ENCODE peak calls at places on chromosomes 4 and X, in four cellular contexts. N is Caco-2, R is OCI-LY7, K is lower lobe of right lung. B is an unnamed sample.

GRCh38 chr4:123356914-123357313 is 39.7 kb upstream of the SPRY1 start:
- DNase-seq in R (no peak), K (no peak), N (no peak), B (no peak)

GRCh38 chrX:25873196-25873595 is 264.9 kb upstream of the MAGEB18 start:
- DNase-seq in N (no peak), R (no peak), K (no peak), B (no peak)

GRCh38 chr4:125952631-125953030 is 637.9 kb downstream of the FAT4 start:
- DNase-seq in N (no peak), K (no peak), R (no peak), B (no peak)

GRCh38 chrX:3204606-3205005 is 141.8 kb downstream of the MXRA5 start:
- DNase-seq in K (no peak), N (no peak), R (no peak), B (no peak)

GRCh38 chrX:134622056-134622812 is 36.0 kb downstream of the PLAC1 start:
- DNase-seq in R (no peak), K (no peak), N (no peak), B (no peak)

GRCh38 chrX:54808605-54809483 is 1.3 kb downstream of the MAGED2 start:
- DNase-seq in K (peak; percentile 94), R (peak; percentile 93), N (peak; percentile 96), B (peak; percentile 98)

GRCh38 chr4:7653510-7654414 is 219.0 kb upstream of the PSAPL1 start:
- DNase-seq in K (peak; percentile 55), N (no peak), R (no peak), B (peak; percentile 83)

GRCh38 chr4:152850377-152850776 is 70.6 kb downstream of the ARFIP1 start:
- DNase-seq in K (peak; percentile 66), R (peak; percentile 71), N (no peak), B (no peak)

GRCh38 chr4:168569066-168569908 is 72.4 kb downstream of the PALLD start:
- DNase-seq in R (no peak), K (no peak), N (peak; percentile 79), B (no peak)

GRCh38 chr4:105147226-105148151 is 813 bp downstream of the TET2 start:
- DNase-seq in R (no peak), N (no peak), K (peak; percentile 47), B (no peak)

GRCh38 chr4:148216866-148217814 is 225.1 kb downstream of the NR3C2 start:
- DNase-seq in R (peak; percentile 23), N (no peak), K (no peak), B (no peak)

GRCh38 chr4:15955670-15956069 is 7.3 kb downstream of the FGFBP2 start:
- DNase-seq in N (no peak), R (peak; percentile 15), K (no peak), B (no peak)

GRCh38 chrX:154374361-154375155 is at the start of gene FLNA:
- DNase-seq in K (no peak), R (no peak), N (peak; percentile 72), B (no peak)

GRCh38 chr4:121696641-121697461 is at the start of gene ANXA5:
- DNase-seq in N (peak; percentile 80), R (peak; percentile 76), K (peak; percentile 94), B (peak; percentile 96)

GRCh38 chr4:189200346-189200745 is 740.3 kb upstream of the FRG1 start:
- DNase-seq in K (no peak), R (no peak), N (no peak), B (no peak)

GRCh38 chrX:119880552-119881437 is 9.2 kb downstream of the NDUFA1 start:
- DNase-seq in N (peak; percentile 68), K (no peak), R (peak; percentile 76), B (no peak)

GRCh38 chr4:114364857-114365256 is 233.8 kb upstream of the UGT8 start:
- DNase-seq in K (no peak), R (no peak), N (no peak), B (no peak)

GRCh38 chr4:152485726-152486276 is 50.1 kb downstream of the FBXW7 start:
- DNase-seq in N (peak; percentile 35), R (no peak), K (no peak), B (no peak)

GRCh38 chr4:658681-659667 is 15.1 kb downstream of the ATP5ME start:
- DNase-seq in K (peak; percentile 39), N (no peak), R (no peak), B (peak; percentile 68)

GRCh38 chrX:54937416-54937815 is 16.8 kb downstream of the TRO start:
- DNase-seq in N (no peak), K (no peak), R (no peak), B (no peak)

DNA sequence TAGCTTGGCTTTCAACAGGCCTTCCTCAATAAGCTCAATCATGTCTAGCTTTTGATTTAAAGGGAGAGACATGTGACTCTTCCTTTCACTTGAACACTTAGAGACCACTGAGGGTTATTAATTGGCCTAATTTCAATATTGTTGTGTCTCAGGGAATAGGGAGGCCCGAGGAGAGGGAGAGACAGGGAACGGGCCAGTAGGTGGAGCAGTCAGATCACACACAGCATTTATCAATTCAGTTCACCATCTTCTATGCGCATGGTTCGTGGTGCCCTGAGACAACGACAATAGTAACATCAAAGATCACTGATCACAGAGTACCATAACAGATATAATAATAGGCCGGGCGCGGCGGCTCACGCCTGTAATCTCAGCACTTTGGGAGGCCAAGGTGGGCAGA is 17.8 kb downstream of the ZNF81 start:
- DNase-seq in R (peak; percentile 22), N (no peak), K (peak; percentile 29), B (no peak)
- TF ChIP-seq CTCF in R (peak; percentile 66), N (peak; percentile 39), K (peak; percentile 38), B (peak; percentile 64)

GRCh38 chr4:169799260-169799659 is 41.5 kb upstream of the HPF1 start:
- DNase-seq in R (no peak), K (no peak), N (no peak), B (no peak)
- TF ChIP-seq CTCF in R (no peak), K (no peak), N (no peak), B (no peak)

DNA sequence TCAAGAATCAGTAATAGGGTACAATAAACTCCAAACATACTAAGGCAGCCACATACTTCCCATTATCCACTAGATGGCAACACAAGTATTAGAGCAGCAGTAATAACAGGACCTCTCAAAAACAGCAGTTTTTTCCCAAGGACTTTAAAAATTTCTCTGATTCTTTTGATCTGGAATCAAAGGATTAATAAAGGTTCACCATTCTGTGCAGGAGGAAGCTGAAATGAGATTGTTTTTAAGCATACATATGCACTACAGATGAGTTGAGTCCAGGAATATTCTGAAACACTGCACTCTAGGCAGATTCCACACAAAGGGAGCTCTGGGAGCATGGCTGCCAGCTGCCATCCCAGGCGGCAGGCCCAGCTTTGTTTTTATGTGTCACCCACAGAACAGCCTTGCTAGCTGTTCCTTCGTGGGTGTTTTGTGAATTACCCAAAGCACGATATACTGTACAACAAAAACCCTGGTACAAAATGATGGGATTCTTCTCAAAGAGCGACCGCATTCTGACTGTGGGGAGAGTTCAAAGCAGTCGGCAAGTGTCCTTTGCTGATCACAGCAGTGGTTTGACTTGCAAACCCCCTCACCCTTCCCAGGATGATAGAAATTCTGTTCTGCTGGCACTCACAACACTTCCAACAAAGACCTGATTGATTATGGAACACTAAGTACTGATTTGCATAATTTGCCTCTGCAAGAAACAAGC is 61.0 kb downstream of the STX18 start:
- DNase-seq in R (peak; percentile 22), N (no peak), K (no peak), B (no peak)
- TF ChIP-seq CTCF in R (peak; percentile 84), N (peak; percentile 48), K (peak; percentile 11), B (peak; percentile 82)

GRCh38 chrX:23742693-23743622 is at the start of gene ACOT9:
- DNase-seq in N (peak; percentile 94), K (peak; percentile 95), R (peak; percentile 79), B (peak; percentile 97)
- TF ChIP-seq CTCF in N (no peak), K (no peak), R (no peak), B (peak; percentile 19)

GRCh38 chr4:150244600-150244999 is 166.4 kb downstream of the DCLK2 start:
- DNase-seq in K (no peak), R (no peak), N (no peak), B (no peak)

GRCh38 chr4:150250293-150250997 is 172.2 kb downstream of the DCLK2 start:
- DNase-seq in N (no peak), K (no peak), R (no peak), B (no peak)

GRCh38 chr4:150251752-150252190 is 173.5 kb downstream of the DCLK2 start:
- DNase-seq in K (no peak), N (no peak), R (no peak), B (no peak)

GRCh38 chr4:150250998-150251651 is 172.9 kb downstream of the DCLK2 start:
- DNase-seq in N (no peak), R (no peak), K (no peak), B (no peak)

DNA sequence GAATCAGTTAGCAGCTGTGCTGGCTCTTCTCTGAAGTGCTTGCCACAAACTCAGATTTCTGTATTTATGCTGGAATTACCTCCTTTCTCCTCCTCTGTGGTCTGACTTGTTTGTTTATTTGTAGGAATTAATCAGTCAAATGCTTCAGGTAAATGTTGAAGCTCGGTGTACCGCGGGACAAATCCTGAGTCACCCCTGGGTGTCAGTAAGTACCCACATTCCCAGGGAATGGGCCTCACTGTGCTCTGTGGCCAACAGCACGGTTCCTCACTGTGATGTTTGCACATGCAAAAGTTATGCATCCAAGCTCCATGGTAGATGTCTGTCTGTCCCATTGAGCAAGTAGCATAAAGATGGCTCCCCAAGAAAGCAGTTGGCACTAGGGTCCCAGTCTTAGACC is 169.9 kb downstream of the DCLK2 start:
- DNase-seq in N (no peak), R (no peak), K (no peak), B (no peak)
- TF ChIP-seq CTCF in N (no peak), R (no peak), K (no peak), B (no peak)

DNA sequence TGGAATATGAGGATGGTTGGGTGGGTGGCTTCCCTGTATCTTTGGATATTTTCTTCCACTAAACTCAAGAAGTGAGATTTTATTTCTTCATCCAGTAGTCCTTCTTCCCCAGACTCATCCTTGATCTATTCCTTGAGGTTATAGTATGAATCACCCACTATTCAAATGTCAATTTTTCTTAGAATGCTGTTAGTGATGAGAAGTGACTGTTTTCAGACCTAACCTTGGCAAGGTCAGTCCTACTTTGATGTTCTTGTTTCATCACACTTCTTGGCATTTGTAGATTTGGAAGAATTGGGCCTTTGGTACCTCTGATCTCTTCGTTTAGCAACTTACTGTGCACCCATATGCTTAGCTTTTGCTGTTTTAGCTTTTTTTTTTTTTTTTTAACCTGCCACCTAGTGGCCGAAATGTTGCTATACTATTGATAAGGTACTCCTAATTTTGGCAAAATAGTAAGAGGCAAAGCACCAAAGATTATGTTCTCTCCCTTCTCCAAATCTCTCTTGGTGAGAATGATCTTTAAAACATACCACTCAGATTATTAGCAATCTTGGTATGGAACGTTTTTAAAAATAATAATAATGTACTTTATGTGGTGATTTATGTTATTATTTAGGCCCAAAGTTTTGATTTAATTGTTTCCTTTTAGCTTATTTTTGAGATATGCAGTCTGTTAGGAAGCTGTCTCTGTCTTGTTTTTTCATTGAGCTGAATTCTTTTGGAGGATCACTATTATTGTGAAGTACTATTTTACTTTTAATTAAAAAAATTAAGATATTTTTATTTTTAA is 16.5 kb downstream of the DCK start:
- DNase-seq in R (peak; percentile 66), N (no peak), K (no peak), B (no peak)
- TF ChIP-seq CTCF in R (peak; percentile 96), N (peak; percentile 68), K (peak; percentile 66), B (peak; percentile 96)

B was measured in chondrocyte.